ENCODE peak calls at places on chromosomes 4 and X, in six cellular contexts. I is CD14-positive monocyte, O is prostate gland, F is pancreas, B is SK-N-SH, P is astrocyte of the spinal cord. V is an unnamed sample.

GRCh38 chr4:110306363-110306762 is 107.9 kb upstream of the ELOVL6 start:
- DNase-seq in B (peak; percentile 33), P (peak; percentile 59), F (no peak), I (no peak), O (no peak), V (no peak)

GRCh38 chr4:184281231-184282139 is 63.8 kb upstream of the ENPP6 start:
- DNase-seq in F (no peak), P (no peak), B (no peak), I (no peak), O (peak; percentile 2), V (no peak)

GRCh38 chr4:83331959-83332358 is 2.7 kb downstream of the HPSE start:
- DNase-seq in I (no peak), B (no peak), P (no peak), F (no peak), O (no peak), V (no peak)

GRCh38 chr4:26573389-26573794 is 10.5 kb upstream of the TBC1D19 start:
- DNase-seq in I (no peak), P (peak; percentile 79), B (no peak), F (no peak), O (no peak), V (no peak)

GRCh38 chr4:157220026-157220881 is at the start of gene GRIA2:
- DNase-seq in I (no peak), F (peak; percentile 55), P (peak; percentile 60), B (peak; percentile 89), O (no peak), V (peak; percentile 49)

GRCh38 chrX:3129256-3129655 is 88.0 kb downstream of the ARSF start:
- DNase-seq in I (no peak), P (no peak), O (no peak), B (no peak), F (no peak), V (peak; percentile 70)

GRCh38 chr4:177051473-177052060 is 258.1 kb upstream of the NEIL3 start:
- DNase-seq in O (no peak), F (no peak), P (peak; percentile 13), I (no peak), B (peak; percentile 10), V (peak; percentile 22)

GRCh38 chrX:149456476-149457245 is 48.4 kb downstream of the IDS start:
- DNase-seq in F (no peak), B (no peak), I (no peak), P (no peak), O (no peak), V (no peak)

GRCh38 chr4:18390655-18391369 is 369.3 kb upstream of the LCORL start:
- DNase-seq in B (no peak), P (peak; percentile 28), F (no peak), I (no peak), O (no peak), V (no peak)

GRCh38 chrX:70030242-70030823 is 19.4 kb downstream of the AWAT2 start:
- DNase-seq in P (peak; percentile 27), F (peak; percentile 13), B (peak; percentile 52), I (no peak), O (peak; percentile 8), V (peak; percentile 47)

GRCh38 chr4:110621839-110622751 is 782 bp downstream of the PITX2 start:
- DNase-seq in F (no peak), B (no peak), O (no peak), I (no peak), P (no peak), V (peak; percentile 17)

GRCh38 chr4:71290074-71290473 is 48.7 kb upstream of the SLC4A4 start:
- DNase-seq in I (no peak), O (no peak), P (peak; percentile 63), F (no peak), B (no peak), V (no peak)

GRCh38 chr4:117983541-117984451 is 50.5 kb upstream of the NDST3 start:
- DNase-seq in O (no peak), B (no peak), P (peak; percentile 78), F (no peak), I (no peak), V (peak; percentile 63)

GRCh38 chr4:101806914-101807313 is 16.4 kb downstream of the BANK1 start:
- DNase-seq in I (no peak), F (no peak), O (no peak), B (no peak), P (no peak), V (peak; percentile 9)

GRCh38 chr4:150769235-150769634 is 187.3 kb downstream of the MAB21L2 start:
- DNase-seq in B (no peak), P (peak; percentile 69), I (no peak), O (no peak), F (peak; percentile 20), V (peak; percentile 46)

GRCh38 chr4:182644326-182645050 is 272.7 kb downstream of the DCTD start:
- DNase-seq in F (no peak), I (no peak), B (no peak), O (no peak), P (peak; percentile 56), V (no peak)

GRCh38 chr4:148780426-148781005 is 338.3 kb upstream of the NR3C2 start:
- DNase-seq in O (no peak), P (no peak), B (no peak), F (no peak), I (no peak), V (no peak)

GRCh38 chr4:149144060-149144459 is 671.6 kb downstream of the IQCM start:
- DNase-seq in O (no peak), B (no peak), P (no peak), I (no peak), F (no peak), V (no peak)

GRCh38 chr4:156983366-156983765 is 11.8 kb upstream of the PDGFC start:
- DNase-seq in I (no peak), O (no peak), F (no peak), P (peak; percentile 26), B (no peak), V (no peak)

GRCh38 chr4:150007512-150007911 is 70.7 kb upstream of the DCLK2 start:
- DNase-seq in O (no peak), F (no peak), P (peak; percentile 68), I (no peak), B (no peak), V (no peak)

GRCh38 chr4:3494501-3494900 is 31.4 kb downstream of the DOK7 start:
- DNase-seq in I (no peak), O (no peak), P (no peak), B (no peak), F (no peak), V (no peak)

GRCh38 chr4:10783351-10783750 is 98.8 kb upstream of the CLNK start:
- DNase-seq in O (no peak), B (no peak), F (no peak), P (peak; percentile 83), I (no peak), V (peak; percentile 1)

GRCh38 chrX:79440336-79440735 is 73.2 kb upstream of the ITM2A start:
- DNase-seq in B (no peak), O (no peak), I (no peak), F (no peak), P (no peak), V (no peak)

GRCh38 chr4:52925531-52925968 is 63.4 kb downstream of the RASL11B start:
- DNase-seq in P (peak; percentile 60), B (no peak), I (no peak), F (no peak), O (no peak), V (no peak)

GRCh38 chr4:151012836-151013235 is 2.2 kb downstream of the LRBA start:
- DNase-seq in F (no peak), O (peak; percentile 19), P (peak; percentile 10), I (no peak), B (no peak), V (no peak)

GRCh38 chr4:5969777-5970176 is 48.5 kb downstream of the C4orf50 start:
- DNase-seq in I (no peak), P (no peak), B (no peak), F (no peak), O (no peak), V (no peak)

GRCh38 chr4:5969336-5969735 is 48.9 kb downstream of the C4orf50 start:
- DNase-seq in I (no peak), B (no peak), O (no peak), F (no peak), P (no peak), V (no peak)

GRCh38 chr4:5968246-5968645 is 50.0 kb downstream of the C4orf50 start:
- DNase-seq in I (no peak), B (no peak), P (no peak), F (no peak), O (no peak), V (no peak)

GRCh38 chr4:5965225-5965624 is 53.0 kb downstream of the C4orf50 start:
- DNase-seq in O (no peak), B (no peak), P (no peak), F (no peak), I (no peak), V (no peak)

DNA sequence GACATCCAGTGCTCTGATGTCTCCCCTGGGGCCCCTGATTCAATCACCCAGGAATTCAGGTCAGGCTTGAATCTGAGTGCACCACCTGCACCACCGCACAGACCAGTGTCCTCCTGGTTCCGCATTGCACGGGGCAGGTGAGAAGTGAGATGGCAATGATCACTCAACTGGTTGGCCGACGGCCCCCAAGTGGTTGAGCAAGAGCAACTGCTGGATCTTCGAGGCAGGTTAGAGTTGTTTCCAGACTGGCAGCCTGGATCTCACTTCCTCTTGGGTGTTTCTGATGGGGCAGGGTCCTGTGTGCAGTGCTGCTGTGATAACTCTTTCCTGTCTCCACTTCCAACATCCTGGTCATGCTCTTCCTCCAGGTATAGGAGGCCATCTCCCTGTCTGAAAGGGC is 50.4 kb downstream of the C4orf50 start:
- DNase-seq in I (no peak), B (no peak), P (no peak), F (no peak), O (no peak), V (no peak)
- TF ChIP-seq CTCF in I (no peak), B (no peak), P (no peak), F (no peak), O (no peak), V (no peak)

DNA sequence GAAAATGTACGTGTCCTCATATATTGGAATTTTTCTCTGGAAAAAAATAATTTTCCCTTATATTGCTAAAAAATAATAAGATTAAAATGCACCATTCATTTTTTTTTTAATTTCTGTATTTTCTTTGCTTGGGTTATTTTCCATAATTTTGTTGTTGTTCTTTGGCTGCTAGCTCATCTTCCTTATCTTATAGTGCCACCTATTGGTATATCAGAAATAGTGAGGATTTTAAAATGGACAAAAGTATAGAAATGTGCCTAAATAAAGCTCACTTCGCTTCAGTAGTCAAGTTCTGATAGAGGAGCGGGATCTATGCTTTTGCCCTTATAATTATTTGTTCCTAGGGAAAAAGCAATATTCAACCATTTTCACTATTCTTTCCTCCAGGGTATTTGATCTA is 134.8 kb downstream of the NAP1L3 start:
- DNase-seq in P (no peak), B (peak; percentile 4), F (no peak), O (no peak), I (no peak), V (no peak)
- TF ChIP-seq CTCF in P (no peak), B (peak; percentile 69), F (peak; percentile 14), O (no peak), I (no peak), V (peak; percentile 12)

DNA sequence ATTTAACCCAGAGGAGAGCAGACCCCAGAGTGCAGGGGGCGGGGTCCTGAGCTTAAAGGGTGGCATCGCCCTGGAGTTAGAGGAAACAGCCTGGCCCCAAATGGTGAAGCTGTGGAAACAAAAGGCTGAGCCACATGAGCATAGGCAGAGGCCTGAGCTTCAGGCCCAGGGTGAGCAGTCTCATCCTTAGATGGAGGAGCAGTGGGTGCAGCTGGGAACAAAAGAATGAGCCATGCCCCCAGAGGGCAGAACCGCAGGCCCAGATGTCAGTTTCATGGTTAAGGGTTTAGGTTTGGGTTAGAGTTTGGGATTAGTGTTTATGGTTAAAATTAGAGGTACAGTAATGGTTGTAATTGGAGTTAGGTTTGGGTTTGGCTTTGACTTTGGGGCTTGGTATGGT is 44.4 kb upstream of the IL9R start:
- DNase-seq in F (no peak), P (no peak), O (no peak), B (no peak), I (no peak), V (no peak)
- TF ChIP-seq CTCF in F (no peak), P (no peak), O (no peak), B (no peak), I (no peak), V (no peak)

GRCh38 chr4:24781999-24782745 is 13.2 kb upstream of the SOD3 start:
- DNase-seq in I (no peak), P (no peak), F (no peak), B (no peak), O (peak; percentile 40), V (no peak)
- TF ChIP-seq CTCF in I (no peak), P (no peak), F (no peak), B (no peak), O (no peak), V (no peak)

V was measured in fibroblast of villous mesenchyme.